ENCODE peak calls at places on chromosomes 3 and 15, in eight cellular contexts. One of them, this sample, is unnamed.

GRCh38 chr3:4856564-4856963 is 122.7 kb upstream of the BHLHE40 start:
- DNase-seq in HL-60: no peak
- DNase-seq in endothelial cell of umbilical vein: no peak
- DNase-seq in upper lobe of left lung: no peak
- DNase-seq in SK-N-SH: no peak
- DNase-seq in prostate gland: peak
- DNase-seq in stomach: no peak
- DNase-seq in suprapubic skin: no peak
- DNase-seq in this sample: no peak

GRCh38 chr3:53708001-53708621 is 138.1 kb downstream of the CHDH start:
- DNase-seq in stomach: peak
- DNase-seq in prostate gland: no peak
- DNase-seq in suprapubic skin: peak
- DNase-seq in HL-60: peak
- DNase-seq in upper lobe of left lung: peak
- DNase-seq in endothelial cell of umbilical vein: no peak
- DNase-seq in SK-N-SH: no peak
- DNase-seq in this sample: no peak

GRCh38 chr3:8784676-8785435 is 15.4 kb upstream of the OXTR start:
- DNase-seq in prostate gland: no peak
- DNase-seq in HL-60: no peak
- DNase-seq in endothelial cell of umbilical vein: peak
- DNase-seq in stomach: no peak
- DNase-seq in SK-N-SH: peak
- DNase-seq in upper lobe of left lung: no peak
- DNase-seq in suprapubic skin: no peak
- DNase-seq in this sample: no peak

GRCh38 chr3:195095035-195095703 is 175.8 kb downstream of the XXYLT1 start:
- DNase-seq in SK-N-SH: no peak
- DNase-seq in endothelial cell of umbilical vein: no peak
- DNase-seq in HL-60: no peak
- DNase-seq in prostate gland: no peak
- DNase-seq in stomach: no peak
- DNase-seq in upper lobe of left lung: no peak
- DNase-seq in suprapubic skin: no peak
- DNase-seq in this sample: no peak

GRCh38 chr3:154427685-154428291 is 2.2 kb downstream of the GPR149 start:
- DNase-seq in prostate gland: no peak
- DNase-seq in endothelial cell of umbilical vein: no peak
- DNase-seq in SK-N-SH: peak
- DNase-seq in suprapubic skin: no peak
- DNase-seq in stomach: no peak
- DNase-seq in HL-60: no peak
- DNase-seq in upper lobe of left lung: peak
- DNase-seq in this sample: no peak

GRCh38 chr15:81265944-81266775 is 57.8 kb downstream of the STARD5 start:
- DNase-seq in suprapubic skin: peak
- DNase-seq in prostate gland: peak
- DNase-seq in upper lobe of left lung: peak
- DNase-seq in SK-N-SH: peak
- DNase-seq in stomach: peak
- DNase-seq in endothelial cell of umbilical vein: peak
- DNase-seq in HL-60: peak
- DNase-seq in this sample: peak

GRCh38 chr3:49469876-49470713 is at the start of gene DAG1:
- DNase-seq in prostate gland: peak
- DNase-seq in stomach: peak
- DNase-seq in SK-N-SH: peak
- DNase-seq in HL-60: peak
- DNase-seq in suprapubic skin: peak
- DNase-seq in endothelial cell of umbilical vein: peak
- DNase-seq in upper lobe of left lung: peak
- DNase-seq in this sample: peak

GRCh38 chr15:74235962-74236361 is at the start of gene CCDC33:
- DNase-seq in stomach: peak
- DNase-seq in HL-60: peak
- DNase-seq in SK-N-SH: no peak
- DNase-seq in suprapubic skin: no peak
- DNase-seq in upper lobe of left lung: peak
- DNase-seq in endothelial cell of umbilical vein: no peak
- DNase-seq in prostate gland: no peak
- DNase-seq in this sample: no peak

GRCh38 chr3:103195201-103195600 is 760.4 kb downstream of the ZPLD1 start:
- DNase-seq in upper lobe of left lung: no peak
- DNase-seq in stomach: no peak
- DNase-seq in SK-N-SH: no peak
- DNase-seq in endothelial cell of umbilical vein: no peak
- DNase-seq in suprapubic skin: no peak
- DNase-seq in prostate gland: no peak
- DNase-seq in HL-60: no peak
- DNase-seq in this sample: no peak

DNA sequence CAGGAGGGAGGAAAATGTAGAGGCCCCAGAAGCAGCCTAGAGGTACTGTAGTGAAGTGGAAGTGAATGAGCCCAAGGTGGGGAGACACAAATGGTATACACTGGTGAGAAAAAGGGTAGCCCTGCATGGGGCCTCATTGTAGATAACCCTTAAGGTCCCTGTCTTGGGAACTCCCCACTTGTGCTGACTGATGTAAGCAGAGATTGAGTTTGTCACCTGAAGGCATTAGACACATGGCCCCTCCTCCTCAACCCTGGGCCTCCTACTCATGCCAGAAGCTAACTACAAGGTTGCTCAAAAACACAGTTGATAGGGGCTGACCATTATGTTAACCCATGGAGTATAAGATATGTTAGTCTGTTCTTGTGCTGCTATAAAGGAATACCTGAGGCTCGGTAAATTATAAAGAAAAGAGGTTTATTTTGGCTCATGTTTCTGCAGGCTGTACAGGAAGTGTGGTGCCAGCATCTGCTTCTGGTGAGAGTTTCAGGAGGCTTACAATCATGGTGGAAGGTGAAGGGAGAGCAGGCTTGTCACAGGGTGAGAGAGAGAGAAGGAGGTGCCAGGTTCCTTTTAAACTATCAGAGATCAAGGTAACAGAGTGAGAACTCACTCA is 84.6 kb upstream of the RNU6-1 start:
- DNase-seq in upper lobe of left lung: no peak
- DNase-seq in suprapubic skin: no peak
- DNase-seq in HL-60: no peak
- DNase-seq in SK-N-SH: no peak
- DNase-seq in prostate gland: no peak
- DNase-seq in stomach: no peak
- DNase-seq in endothelial cell of umbilical vein: no peak
- DNase-seq in this sample: no peak
- TF ChIP-seq POLR2AphosphoS5 in upper lobe of left lung: no peak
- TF ChIP-seq POLR2AphosphoS5 in suprapubic skin: no peak
- TF ChIP-seq POLR2AphosphoS5 in HL-60: no peak
- TF ChIP-seq POLR2AphosphoS5 in SK-N-SH: no peak
- TF ChIP-seq POLR2AphosphoS5 in prostate gland: no peak
- TF ChIP-seq POLR2AphosphoS5 in stomach: no peak
- TF ChIP-seq POLR2AphosphoS5 in endothelial cell of umbilical vein: no peak
- TF ChIP-seq POLR2AphosphoS5 in this sample: no peak

GRCh38 chr15:49428392-49429095 is 5.5 kb downstream of the FGF7 start:
- DNase-seq in endothelial cell of umbilical vein: no peak
- DNase-seq in prostate gland: no peak
- DNase-seq in upper lobe of left lung: no peak
- DNase-seq in stomach: no peak
- DNase-seq in suprapubic skin: no peak
- DNase-seq in HL-60: no peak
- DNase-seq in SK-N-SH: no peak
- DNase-seq in this sample: no peak

GRCh38 chr15:49424954-49425353 is 1.9 kb downstream of the FGF7 start:
- DNase-seq in upper lobe of left lung: no peak
- DNase-seq in SK-N-SH: no peak
- DNase-seq in suprapubic skin: no peak
- DNase-seq in stomach: no peak
- DNase-seq in endothelial cell of umbilical vein: no peak
- DNase-seq in HL-60: no peak
- DNase-seq in prostate gland: no peak
- DNase-seq in this sample: no peak

GRCh38 chr15:49435201-49435600 is 12.2 kb downstream of the FGF7 start:
- DNase-seq in stomach: no peak
- DNase-seq in endothelial cell of umbilical vein: no peak
- DNase-seq in upper lobe of left lung: no peak
- DNase-seq in SK-N-SH: no peak
- DNase-seq in HL-60: no peak
- DNase-seq in suprapubic skin: no peak
- DNase-seq in prostate gland: no peak
- DNase-seq in this sample: no peak

GRCh38 chr15:49427369-49427768 is 4.3 kb downstream of the FGF7 start:
- DNase-seq in SK-N-SH: no peak
- DNase-seq in suprapubic skin: no peak
- DNase-seq in prostate gland: no peak
- DNase-seq in stomach: no peak
- DNase-seq in HL-60: no peak
- DNase-seq in upper lobe of left lung: no peak
- DNase-seq in endothelial cell of umbilical vein: no peak
- DNase-seq in this sample: no peak

DNA sequence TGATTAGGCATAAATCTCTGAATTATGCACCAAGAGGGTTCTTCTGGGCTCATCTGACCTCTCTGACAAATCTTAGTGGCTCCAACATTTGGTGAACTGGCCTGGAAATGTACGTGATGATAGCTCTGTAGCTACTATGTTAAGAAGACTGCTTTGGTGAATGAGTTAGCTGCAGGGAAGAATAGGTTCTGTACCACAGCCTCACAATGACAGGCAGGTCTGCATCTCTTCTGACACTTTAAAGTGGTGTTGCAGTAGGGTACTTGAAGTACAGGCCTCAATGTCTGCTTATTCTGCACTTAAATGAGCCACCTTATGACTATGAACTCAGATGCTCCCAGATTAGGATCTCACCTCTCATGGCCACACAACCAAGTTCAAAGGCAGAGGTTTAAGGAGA is 7.0 kb downstream of the FGF7 start:
- DNase-seq in prostate gland: no peak
- DNase-seq in upper lobe of left lung: no peak
- DNase-seq in endothelial cell of umbilical vein: no peak
- DNase-seq in suprapubic skin: no peak
- DNase-seq in HL-60: no peak
- DNase-seq in stomach: no peak
- DNase-seq in SK-N-SH: no peak
- DNase-seq in this sample: no peak
- H3K4me3 ChIP-seq in prostate gland: no peak
- H3K4me3 ChIP-seq in upper lobe of left lung: no peak
- H3K4me3 ChIP-seq in endothelial cell of umbilical vein: no peak
- H3K4me3 ChIP-seq in suprapubic skin: peak
- H3K4me3 ChIP-seq in HL-60: no peak
- H3K4me3 ChIP-seq in stomach: no peak
- H3K4me3 ChIP-seq in SK-N-SH: no peak
- H3K4me3 ChIP-seq in this sample: no peak

GRCh38 chr3:48398701-48399386 is 26.8 kb downstream of the FBXW12 start:
- DNase-seq in HL-60: no peak
- DNase-seq in prostate gland: no peak
- DNase-seq in SK-N-SH: peak
- DNase-seq in upper lobe of left lung: no peak
- DNase-seq in stomach: no peak
- DNase-seq in endothelial cell of umbilical vein: no peak
- DNase-seq in suprapubic skin: no peak
- DNase-seq in this sample: no peak
- TF ChIP-seq POLR2AphosphoS5 in HL-60: no peak
- TF ChIP-seq POLR2AphosphoS5 in prostate gland: no peak
- TF ChIP-seq POLR2AphosphoS5 in SK-N-SH: no peak
- TF ChIP-seq POLR2AphosphoS5 in upper lobe of left lung: no peak
- TF ChIP-seq POLR2AphosphoS5 in stomach: no peak
- TF ChIP-seq POLR2AphosphoS5 in endothelial cell of umbilical vein: no peak
- TF ChIP-seq POLR2AphosphoS5 in suprapubic skin: no peak
- TF ChIP-seq POLR2AphosphoS5 in this sample: no peak

GRCh38 chr3:152497457-152497856 is 228.7 kb downstream of the MBNL1 start:
- DNase-seq in upper lobe of left lung: no peak
- DNase-seq in prostate gland: no peak
- DNase-seq in HL-60: no peak
- DNase-seq in stomach: no peak
- DNase-seq in suprapubic skin: no peak
- DNase-seq in endothelial cell of umbilical vein: peak
- DNase-seq in SK-N-SH: no peak
- DNase-seq in this sample: no peak
- H3K4me3 ChIP-seq in upper lobe of left lung: no peak
- H3K4me3 ChIP-seq in prostate gland: no peak
- H3K4me3 ChIP-seq in HL-60: no peak
- H3K4me3 ChIP-seq in stomach: no peak
- H3K4me3 ChIP-seq in suprapubic skin: no peak
- H3K4me3 ChIP-seq in endothelial cell of umbilical vein: no peak
- H3K4me3 ChIP-seq in SK-N-SH: no peak
- H3K4me3 ChIP-seq in this sample: no peak